ENCODE peak calls at places on chromosomes 3 and 15, in nine cellular contexts. A is KBM-7; E is head of caudate nucleus; M is Ammon's horn; N is RPMI8226; H is mucosa of gallbladder; G is progenitor cell of endocrine pancreas; X is stimulated activated CD8-positive, alpha-beta memory T cell treated with anti-CD3 and anti-CD28 coated beads, Interleukin-2, amount 100 ng/mL, for 48 hours; I is T-helper 2 cell. C is an unnamed sample.

GRCh38 chr15:70916531-70916930 is 23.9 kb downstream of the LRRC49 start:
- DNase-seq in A (no peak), E (no peak), M (no peak), N (no peak), H (no peak), G (no peak), X (no peak), I (no peak), C (no peak)

GRCh38 chr15:68843425-68844311 is 23.0 kb upstream of the ANP32A start:
- DNase-seq in A (peak; percentile 51), E (no peak), M (peak; percentile 15), N (peak; percentile 38), H (no peak), G (no peak), X (peak; percentile 16), I (no peak), C (no peak)

GRCh38 chr3:39102504-39103323 is 4.7 kb downstream of the GORASP1 start:
- DNase-seq in A (no peak), E (no peak), M (no peak), N (no peak), H (no peak), G (no peak), X (no peak), I (no peak), C (no peak)

GRCh38 chr3:41742127-41742526 is 219.8 kb downstream of the ULK4 start:
- DNase-seq in A (no peak), E (no peak), M (no peak), N (no peak), H (no peak), G (no peak), X (no peak), I (no peak), C (no peak)

GRCh38 chr15:90192961-90193786 is 8.0 kb upstream of the SEMA4B start:
- DNase-seq in A (peak; percentile 79), E (no peak), M (peak; percentile 78), N (no peak), H (no peak), G (no peak), X (no peak), I (no peak), C (no peak)

GRCh38 chr3:132237652-132238032 is 79.6 kb upstream of the ACP3 start:
- DNase-seq in A (no peak), E (no peak), M (no peak), N (no peak), H (no peak), G (no peak), X (no peak), I (no peak), C (no peak)

GRCh38 chr3:63354160-63354559 is 76.1 kb downstream of the SYNPR start:
- DNase-seq in A (no peak), E (no peak), M (no peak), N (no peak), H (no peak), G (no peak), X (no peak), I (no peak), C (no peak)

GRCh38 chr15:55322452-55322851 is 3.4 kb downstream of the PIGB start:
- DNase-seq in A (no peak), E (no peak), M (no peak), N (no peak), H (no peak), G (no peak), X (no peak), I (no peak), C (peak; percentile 5)

GRCh38 chr15:60822403-60822802 is 343.5 kb upstream of the ICE2 start:
- DNase-seq in A (no peak), E (no peak), M (no peak), N (no peak), H (no peak), G (no peak), X (no peak), I (no peak), C (no peak)

GRCh38 chr15:75197062-75197630 is 4.5 kb upstream of the C15orf39 start:
- DNase-seq in A (no peak), E (no peak), M (no peak), N (no peak), H (no peak), G (no peak), X (no peak), I (no peak), C (no peak)

GRCh38 chr3:119810018-119810435 is 28.1 kb downstream of the NR1I2 start:
- DNase-seq in A (no peak), E (peak; percentile 41), M (peak; percentile 57), N (peak; percentile 58), H (peak; percentile 17), G (no peak), X (peak; percentile 35), I (peak; percentile 45), C (no peak)

GRCh38 chr15:90232941-90233700 is 620 bp downstream of the CIB1 start:
- DNase-seq in A (peak; percentile 71), E (peak; percentile 47), M (peak; percentile 54), N (peak; percentile 91), H (peak; percentile 48), G (peak; percentile 51), X (peak; percentile 63), I (peak; percentile 50), C (peak; percentile 84)

GRCh38 chr3:126326629-126327028 is 30.6 kb downstream of the KLF15 start:
- DNase-seq in A (no peak), E (no peak), M (no peak), N (no peak), H (no peak), G (no peak), X (no peak), I (no peak), C (no peak)

GRCh38 chr3:50204804-50205718 is at the start of gene SLC38A3:
- DNase-seq in A (peak; percentile 16), E (peak; percentile 50), M (peak; percentile 56), N (peak; percentile 34), H (no peak), G (peak; percentile 53), X (no peak), I (no peak), C (no peak)

GRCh38 chr3:158460929-158461328 is 110.1 kb upstream of the MLF1 start:
- DNase-seq in A (peak; percentile 12), E (no peak), M (no peak), N (no peak), H (no peak), G (no peak), X (no peak), I (no peak), C (no peak)

GRCh38 chr3:66267031-66267430 is 46.2 kb downstream of the SLC25A26 start:
- DNase-seq in A (no peak), E (no peak), M (no peak), N (no peak), H (no peak), G (no peak), X (no peak), I (no peak), C (no peak)

GRCh38 chr3:40623567-40623966 is 98.8 kb downstream of the ZNF621 start:
- DNase-seq in A (peak; percentile 83), E (no peak), M (no peak), N (peak; percentile 91), H (no peak), G (no peak), X (peak; percentile 3), I (no peak), C (no peak)

GRCh38 chr15:66145242-66146182 is 108.0 kb downstream of the MEGF11 start:
- DNase-seq in A (peak; percentile 96), E (no peak), M (no peak), N (no peak), H (no peak), G (no peak), X (no peak), I (no peak), C (no peak)

GRCh38 chr3:193928354-193929209 is 207.4 kb upstream of the HES1 start:
- DNase-seq in A (no peak), E (peak; percentile 16), M (peak; percentile 17), N (no peak), H (no peak), G (no peak), X (no peak), I (no peak), C (no peak)

GRCh38 chr15:39419651-39420050 is 161.2 kb upstream of the THBS1 start:
- DNase-seq in A (no peak), E (no peak), M (no peak), N (no peak), H (no peak), G (no peak), X (no peak), I (no peak), C (peak; percentile 50)

GRCh38 chr3:42013652-42014442 is 51.9 kb upstream of the ULK4 start:
- DNase-seq in A (no peak), E (peak; percentile 22), M (no peak), N (peak; percentile 76), H (peak; percentile 11), G (peak; percentile 23), X (no peak), I (peak; percentile 23), C (no peak)

C was measured in HepG2.